ENCODE peak calls at places on chromosomes 16 and 17, in ten cellular contexts. Y is RWPE1; V is dorsolateral prefrontal cortex; R is A549; W is GM12878; H is effector memory CD4-positive, alpha-beta T cell; Q is stomach; Z is HL-60; C is CD8-positive, alpha-beta T cell; J is heart left ventricle. F is an unnamed sample.

GRCh38 chr17:75830168-75831031 is 13.8 kb downstream of the UNC13D start:
- DNase-seq in Y (no peak), V (no peak), R (no peak), W (no peak), H (no peak), Q (no peak), Z (no peak), C (peak), J (no peak), F (no peak)

GRCh38 chr17:56756536-56756935 is 77.2 kb downstream of the C17orf67 start:
- DNase-seq in Y (peak), V (no peak), R (peak), W (no peak), H (no peak), Q (no peak), Z (no peak), C (no peak), J (no peak), F (peak)

GRCh38 chr16:525520-526180 is 1.9 kb upstream of the CAPN15 start:
- DNase-seq in Y (peak), V (no peak), R (peak), W (peak), H (no peak), Q (no peak), Z (peak), C (peak), J (no peak), F (peak)

GRCh38 chr16:24540575-24541240 is 1.3 kb downstream of the RBBP6 start:
- DNase-seq in Y (peak), V (no peak), R (peak), W (no peak), H (no peak), Q (no peak), Z (peak), C (no peak), J (no peak), F (no peak)

GRCh38 chr17:10803830-10804498 is at the start of gene TMEM238L:
- DNase-seq in Y (no peak), V (no peak), R (no peak), W (no peak), H (no peak), Q (peak), Z (no peak), C (no peak), J (peak), F (no peak)

GRCh38 chr16:86718118-86718517 is 139.8 kb downstream of the FOXL1 start:
- DNase-seq in Y (peak), V (no peak), R (peak), W (peak), H (no peak), Q (no peak), Z (no peak), C (no peak), J (no peak), F (peak)

GRCh38 chr17:9842057-9842758 is 16.5 kb downstream of the GLP2R start:
- DNase-seq in Y (no peak), V (no peak), R (peak), W (no peak), H (no peak), Q (peak), Z (no peak), C (no peak), J (peak), F (no peak)

GRCh38 chr17:50589112-50589712 is 28.7 kb downstream of the CACNA1G start:
- DNase-seq in Y (no peak), V (no peak), R (no peak), W (no peak), H (no peak), Q (peak), Z (no peak), C (no peak), J (no peak), F (no peak)

GRCh38 chr16:23064642-23065041 is 84.6 kb downstream of the USP31 start:
- DNase-seq in Y (no peak), V (no peak), R (no peak), W (peak), H (no peak), Q (no peak), Z (peak), C (no peak), J (no peak), F (no peak)

GRCh38 chr16:22189473-22190168 is 16.5 kb upstream of the EEF2K start:
- DNase-seq in Y (no peak), V (no peak), R (no peak), W (no peak), H (peak), Q (peak), Z (no peak), C (peak), J (peak), F (no peak)

GRCh38 chr17:56833023-56833811 is 503 bp downstream of the C17orf67 start:
- DNase-seq in Y (peak), V (peak), R (peak), W (peak), H (peak), Q (peak), Z (peak), C (peak), J (peak), F (peak)

GRCh38 chr16:78100162-78100467 is 661 bp downstream of the WWOX start:
- DNase-seq in Y (no peak), V (no peak), R (peak), W (no peak), H (no peak), Q (no peak), Z (no peak), C (no peak), J (no peak), F (no peak)

GRCh38 chr16:49696414-49697101 is 159.4 kb downstream of the ZNF423 start:
- DNase-seq in Y (no peak), V (no peak), R (no peak), W (no peak), H (no peak), Q (no peak), Z (no peak), C (no peak), J (no peak), F (no peak)

GRCh38 chr16:19410435-19411153 is 7.1 kb upstream of the TMC5 start:
- DNase-seq in Y (no peak), V (no peak), R (peak), W (no peak), H (no peak), Q (peak), Z (no peak), C (no peak), J (peak), F (no peak)

DNA sequence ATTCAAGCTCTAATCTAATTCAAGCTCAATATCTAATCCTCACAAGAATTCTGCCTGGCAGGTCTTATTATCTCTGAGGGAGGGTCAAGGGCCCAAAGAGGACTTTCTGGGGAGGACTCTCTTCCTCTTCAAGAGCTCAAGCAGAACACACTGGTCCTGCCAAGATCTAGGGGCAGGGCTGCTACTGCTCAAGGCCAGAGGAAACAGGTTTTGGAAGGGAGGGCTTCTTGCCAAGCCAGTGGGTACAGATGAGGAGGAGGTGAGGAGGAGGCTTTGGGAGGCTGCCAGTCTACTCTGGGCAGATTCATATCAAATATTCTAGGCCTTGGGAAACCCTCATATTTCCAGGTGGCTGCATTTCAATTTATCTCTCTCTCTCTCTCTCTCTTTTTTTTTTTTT is 51.8 kb upstream of the IL34 start:
- DNase-seq in Y (no peak), V (no peak), R (no peak), W (no peak), H (no peak), Q (peak), Z (no peak), C (no peak), J (peak), F (no peak)
- H3K27ac ChIP-seq in Y (peak), V (no peak), R (no peak), W (no peak), H (no peak), Q (no peak), Z (no peak), C (no peak), J (no peak), F (no peak)

GRCh38 chr16:30656388-30656787 is 1.8 kb upstream of the FBRS start:
- DNase-seq in Y (no peak), V (no peak), R (no peak), W (no peak), H (no peak), Q (no peak), Z (no peak), C (no peak), J (no peak), F (no peak)
- H3K27ac ChIP-seq in Y (peak), V (peak), R (no peak), W (no peak), H (no peak), Q (peak), Z (no peak), C (no peak), J (no peak), F (no peak)

GRCh38 chr17:63960006-63960405 is 12.7 kb downstream of the SCN4A start:
- DNase-seq in Y (no peak), V (no peak), R (no peak), W (no peak), H (no peak), Q (no peak), Z (no peak), C (no peak), J (no peak), F (no peak)

GRCh38 chr17:63962298-63962744 is 10.4 kb downstream of the SCN4A start:
- DNase-seq in Y (no peak), V (no peak), R (no peak), W (no peak), H (no peak), Q (no peak), Z (no peak), C (no peak), J (no peak), F (no peak)

GRCh38 chr17:63960430-63960829 is 12.3 kb downstream of the SCN4A start:
- DNase-seq in Y (no peak), V (no peak), R (no peak), W (no peak), H (no peak), Q (no peak), Z (no peak), C (no peak), J (no peak), F (no peak)

GRCh38 chr17:63963123-63963522 is 9.6 kb downstream of the SCN4A start:
- DNase-seq in Y (no peak), V (no peak), R (no peak), W (no peak), H (no peak), Q (no peak), Z (no peak), C (no peak), J (peak), F (no peak)

GRCh38 chr17:63961355-63962207 is 11.1 kb downstream of the SCN4A start:
- DNase-seq in Y (peak), V (no peak), R (peak), W (no peak), H (peak), Q (peak), Z (no peak), C (peak), J (peak), F (no peak)
- H3K27ac ChIP-seq in Y (no peak), V (no peak), R (peak), W (no peak), H (no peak), Q (peak), Z (no peak), C (no peak), J (peak), F (no peak)

DNA sequence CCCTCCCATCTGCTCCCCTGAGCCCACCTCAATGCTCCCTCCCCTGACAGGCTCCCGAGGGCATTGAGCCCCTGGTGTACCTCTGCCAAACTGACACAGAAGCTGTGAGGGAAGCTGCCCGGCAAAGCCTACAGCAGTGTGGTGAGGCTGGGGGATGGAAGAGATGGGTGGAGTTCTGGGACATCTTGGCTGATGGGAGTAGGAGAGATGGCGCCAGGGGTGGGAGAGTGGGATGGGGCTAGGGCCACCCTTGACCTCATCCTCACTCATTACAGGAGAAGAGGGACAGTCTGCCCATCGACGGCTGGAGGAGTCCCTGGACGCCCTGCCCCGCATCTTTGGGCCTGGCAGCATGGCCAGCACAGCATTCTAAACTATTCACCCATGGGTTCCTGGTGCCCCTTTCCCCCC is 16.2 kb upstream of the CTCF start:
- DNase-seq in Y (no peak), V (no peak), R (no peak), W (no peak), H (no peak), Q (no peak), Z (no peak), C (no peak), J (peak), F (no peak)
- H3K27ac ChIP-seq in Y (peak), V (peak), R (no peak), W (no peak), H (no peak), Q (peak), Z (no peak), C (no peak), J (peak), F (no peak)

DNA sequence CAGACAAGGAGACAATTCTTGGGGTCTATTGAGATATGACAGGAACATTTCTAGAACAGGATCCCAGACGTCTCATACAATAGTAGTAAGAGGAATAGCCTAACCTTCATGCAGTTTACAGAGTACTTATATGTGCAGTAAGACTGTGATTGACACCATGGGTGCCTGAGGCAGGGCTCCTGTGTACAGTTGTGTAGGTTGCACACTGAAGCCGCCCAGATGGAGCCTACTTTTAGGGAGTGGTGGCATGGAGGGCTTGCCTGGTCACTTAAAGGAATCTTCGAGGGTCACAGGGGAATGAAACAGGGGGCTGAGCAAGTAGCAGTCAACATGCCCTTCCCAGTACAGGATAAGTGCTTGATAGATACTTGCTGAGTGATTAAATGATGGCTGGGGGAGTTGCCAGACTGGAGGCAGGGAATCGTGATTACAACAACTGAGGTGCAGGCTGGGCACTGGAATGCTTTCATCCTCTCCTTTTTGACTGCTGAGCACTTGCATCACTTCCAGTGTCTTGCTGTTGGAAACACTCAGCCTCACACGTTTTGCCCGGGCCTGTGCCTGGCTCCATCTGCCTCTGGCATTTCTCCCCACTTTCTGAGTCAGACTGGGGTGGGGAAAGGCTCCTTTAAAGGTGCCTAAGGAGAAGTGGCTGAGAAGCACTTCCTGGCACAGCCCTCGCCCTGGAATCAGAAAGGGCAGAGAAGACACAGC is 71.0 kb downstream of the COPRS start:
- DNase-seq in Y (peak), V (no peak), R (peak), W (no peak), H (no peak), Q (no peak), Z (no peak), C (no peak), J (no peak), F (peak)
- H3K27ac ChIP-seq in Y (peak), V (no peak), R (peak), W (no peak), H (no peak), Q (no peak), Z (no peak), C (no peak), J (no peak), F (peak)

DNA sequence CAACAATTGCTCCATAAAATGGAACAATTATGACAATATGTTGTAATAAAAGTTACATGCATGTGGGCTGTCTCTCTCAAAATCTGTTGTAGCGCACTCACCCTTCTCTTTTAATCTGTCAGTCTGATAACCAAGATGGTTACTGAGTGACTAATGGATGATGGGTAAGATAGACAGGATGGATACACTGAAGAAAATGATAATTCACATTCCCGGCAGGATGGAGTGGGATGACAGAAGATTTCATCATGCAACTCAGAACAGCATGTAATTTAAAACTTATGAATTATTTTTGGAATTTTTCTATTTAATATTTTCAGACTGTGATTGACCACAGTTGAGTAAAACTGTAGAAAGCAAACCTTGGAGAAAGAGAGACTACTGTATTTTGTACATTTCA is 30.5 kb downstream of the CDH13 start:
- DNase-seq in Y (no peak), V (no peak), R (no peak), W (no peak), H (no peak), Q (no peak), Z (no peak), C (no peak), J (no peak), F (no peak)
- H3K27ac ChIP-seq in Y (no peak), V (no peak), R (no peak), W (no peak), H (no peak), Q (no peak), Z (no peak), C (no peak), J (no peak), F (peak)

GRCh38 chr16:11396241-11397048 is 51.2 kb downstream of the RMI2 start:
- DNase-seq in Y (peak), V (peak), R (peak), W (no peak), H (peak), Q (peak), Z (peak), C (peak), J (peak), F (no peak)
- H3K27ac ChIP-seq in Y (no peak), V (no peak), R (peak), W (no peak), H (no peak), Q (no peak), Z (no peak), C (no peak), J (no peak), F (no peak)

GRCh38 chr16:58518083-58518979 is 3.0 kb downstream of the SETD6 start:
- DNase-seq in Y (no peak), V (no peak), R (no peak), W (peak), H (no peak), Q (no peak), Z (no peak), C (no peak), J (no peak), F (no peak)
- H3K27ac ChIP-seq in Y (no peak), V (no peak), R (no peak), W (peak), H (no peak), Q (no peak), Z (no peak), C (no peak), J (no peak), F (no peak)